ENCODE peak calls at places on chromosomes 5 and 9, in six cellular contexts. One of them, this sample, is unnamed. For H3K27me3 and H3K9me3, the result is how much of the 10 kb centered on the place peaks cover.

GRCh38 chr5:123549256-123549904 is 37.4 kb downstream of the CSNK1G3 start:
- DNase-seq in esophagus squamous epithelium: no peak
- DNase-seq in Panc1: no peak
- DNase-seq in SJSA1: no peak
- DNase-seq in heart right ventricle: no peak
- DNase-seq in stomach: no peak
- DNase-seq in this sample: no peak

GRCh38 chr9:117772960-117773359 is 68.8 kb downstream of the TLR4 start:
- DNase-seq in Panc1: no peak
- DNase-seq in esophagus squamous epithelium: no peak
- DNase-seq in heart right ventricle: no peak
- DNase-seq in SJSA1: peak
- DNase-seq in stomach: no peak
- DNase-seq in this sample: peak

GRCh38 chr9:89810434-89810833 is 205.6 kb downstream of the GADD45G start:
- DNase-seq in SJSA1: no peak
- DNase-seq in stomach: no peak
- DNase-seq in esophagus squamous epithelium: no peak
- DNase-seq in heart right ventricle: no peak
- DNase-seq in Panc1: no peak
- DNase-seq in this sample: peak

GRCh38 chr5:176408590-176408989 is 7.7 kb downstream of the CLTB start:
- DNase-seq in Panc1: no peak
- DNase-seq in SJSA1: no peak
- DNase-seq in heart right ventricle: no peak
- DNase-seq in stomach: no peak
- DNase-seq in esophagus squamous epithelium: no peak
- DNase-seq in this sample: no peak

GRCh38 chr5:59099270-59099994 is 516.6 kb downstream of the RAB3C start:
- DNase-seq in Panc1: peak
- DNase-seq in SJSA1: peak
- DNase-seq in esophagus squamous epithelium: no peak
- DNase-seq in heart right ventricle: no peak
- DNase-seq in stomach: no peak
- DNase-seq in this sample: no peak

GRCh38 chr5:149452007-149452664 is 73.0 kb upstream of the IL17B start:
- DNase-seq in heart right ventricle: peak
- DNase-seq in stomach: peak
- DNase-seq in SJSA1: peak
- DNase-seq in Panc1: no peak
- DNase-seq in esophagus squamous epithelium: no peak
- DNase-seq in this sample: no peak

GRCh38 chr5:64632251-64632650 is 58.1 kb upstream of the SHISAL2B start:
- DNase-seq in SJSA1: no peak
- DNase-seq in esophagus squamous epithelium: no peak
- DNase-seq in stomach: no peak
- DNase-seq in Panc1: no peak
- DNase-seq in heart right ventricle: no peak
- DNase-seq in this sample: no peak

GRCh38 chr5:111774525-111774924 is 17.5 kb upstream of the NREP start:
- DNase-seq in heart right ventricle: no peak
- DNase-seq in SJSA1: peak
- DNase-seq in Panc1: no peak
- DNase-seq in esophagus squamous epithelium: no peak
- DNase-seq in stomach: peak
- DNase-seq in this sample: peak

GRCh38 chr5:127564002-127564769 is 46.7 kb downstream of the PRRC1 start:
- DNase-seq in stomach: peak
- DNase-seq in Panc1: peak
- DNase-seq in esophagus squamous epithelium: no peak
- DNase-seq in heart right ventricle: no peak
- DNase-seq in SJSA1: peak
- DNase-seq in this sample: peak

GRCh38 chr9:88342246-88342645 is 46.0 kb upstream of the SPIN1 start:
- DNase-seq in Panc1: no peak
- DNase-seq in stomach: no peak
- DNase-seq in heart right ventricle: no peak
- DNase-seq in esophagus squamous epithelium: no peak
- DNase-seq in SJSA1: peak
- DNase-seq in this sample: no peak

GRCh38 chr9:125812403-125812802 is 65.2 kb downstream of the PBX3 start:
- DNase-seq in Panc1: no peak
- DNase-seq in SJSA1: no peak
- DNase-seq in stomach: no peak
- DNase-seq in esophagus squamous epithelium: no peak
- DNase-seq in heart right ventricle: no peak
- DNase-seq in this sample: no peak

GRCh38 chr5:27702339-27702820 is 664.0 kb upstream of the CDH9 start:
- DNase-seq in SJSA1: no peak
- DNase-seq in heart right ventricle: no peak
- DNase-seq in esophagus squamous epithelium: no peak
- DNase-seq in Panc1: no peak
- DNase-seq in stomach: no peak
- DNase-seq in this sample: no peak

GRCh38 chr5:168424506-168425298 is 61.6 kb upstream of the RARS1 start:
- DNase-seq in SJSA1: no peak
- DNase-seq in esophagus squamous epithelium: no peak
- DNase-seq in stomach: no peak
- DNase-seq in heart right ventricle: no peak
- DNase-seq in Panc1: no peak
- DNase-seq in this sample: peak

GRCh38 chr9:78235296-78235770 is 542 bp upstream of the CEP78 start:
- DNase-seq in esophagus squamous epithelium: no peak
- DNase-seq in SJSA1: no peak
- DNase-seq in heart right ventricle: no peak
- DNase-seq in Panc1: no peak
- DNase-seq in stomach: no peak
- DNase-seq in this sample: no peak

GRCh38 chr5:99058466-99058865 is 129.7 kb upstream of the CHD1 start:
- DNase-seq in heart right ventricle: no peak
- DNase-seq in Panc1: no peak
- DNase-seq in esophagus squamous epithelium: no peak
- DNase-seq in SJSA1: no peak
- DNase-seq in stomach: no peak
- DNase-seq in this sample: no peak

GRCh38 chr9:127166651-127167524 is 44.5 kb upstream of the ANGPTL2 start:
- DNase-seq in esophagus squamous epithelium: no peak
- DNase-seq in heart right ventricle: no peak
- DNase-seq in SJSA1: no peak
- DNase-seq in stomach: peak
- DNase-seq in Panc1: no peak
- DNase-seq in this sample: peak

GRCh38 chr5:74116266-74116665 is 490.3 kb downstream of the ARHGEF28 start:
- DNase-seq in Panc1: no peak
- DNase-seq in stomach: no peak
- DNase-seq in heart right ventricle: no peak
- DNase-seq in SJSA1: no peak
- DNase-seq in esophagus squamous epithelium: no peak
- DNase-seq in this sample: no peak

GRCh38 chr9:127612993-127613954 is 1.2 kb downstream of the STXBP1 start:
- DNase-seq in stomach: peak
- DNase-seq in SJSA1: peak
- DNase-seq in esophagus squamous epithelium: no peak
- DNase-seq in heart right ventricle: peak
- DNase-seq in Panc1: no peak
- DNase-seq in this sample: peak

DNA sequence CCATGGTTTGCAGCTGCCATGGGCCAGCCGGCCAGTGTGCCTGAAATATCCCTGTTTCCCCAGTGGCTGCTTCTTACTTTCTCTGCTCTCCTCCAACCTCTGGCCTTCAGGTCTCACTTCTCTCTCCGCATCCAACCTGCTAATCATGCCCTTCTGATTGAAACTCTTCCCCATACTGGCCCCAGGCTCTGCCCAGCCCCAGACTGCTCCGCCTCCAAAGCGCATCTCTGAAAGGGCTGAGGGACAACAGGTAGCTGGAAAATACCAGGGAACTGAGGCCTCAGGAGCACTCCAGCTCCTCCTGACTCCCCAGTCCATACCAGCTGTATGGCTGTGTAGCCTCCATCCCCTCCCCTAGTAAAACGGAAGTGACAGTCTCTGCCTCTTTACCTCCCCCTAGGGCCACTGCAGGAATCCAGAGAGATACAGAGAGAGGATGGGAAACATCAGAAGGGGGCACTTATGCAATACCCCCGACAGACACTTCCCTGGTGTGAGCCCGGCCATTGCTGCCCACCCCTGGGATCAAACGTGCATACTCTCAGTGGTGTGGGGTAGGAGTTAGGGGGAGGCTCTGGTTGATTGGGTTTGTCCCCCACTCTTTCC is 34.2 kb downstream of the PAX5 start:
- DNase-seq in Panc1: no peak
- DNase-seq in SJSA1: no peak
- DNase-seq in heart right ventricle: no peak
- DNase-seq in esophagus squamous epithelium: no peak
- DNase-seq in stomach: no peak
- DNase-seq in this sample: no peak
- H3K27me3 ChIP-seq in Panc1: under half
- H3K27me3 ChIP-seq in SJSA1: under half
- H3K27me3 ChIP-seq in heart right ventricle: half or more
- H3K27me3 ChIP-seq in esophagus squamous epithelium: under half
- H3K27me3 ChIP-seq in stomach: under half
- H3K27me3 ChIP-seq in this sample: under half

GRCh38 chr9:36398745-36399144 is 1.3 kb downstream of the RNF38 start:
- DNase-seq in SJSA1: no peak
- DNase-seq in stomach: no peak
- DNase-seq in heart right ventricle: no peak
- DNase-seq in esophagus squamous epithelium: no peak
- DNase-seq in Panc1: no peak
- DNase-seq in this sample: no peak
- H3K4me3 ChIP-seq in SJSA1: no peak
- H3K4me3 ChIP-seq in stomach: no peak
- H3K4me3 ChIP-seq in heart right ventricle: no peak
- H3K4me3 ChIP-seq in esophagus squamous epithelium: peak
- H3K4me3 ChIP-seq in Panc1: peak
- H3K4me3 ChIP-seq in this sample: peak

GRCh38 chr5:134979416-134979815 is 11.7 kb downstream of the CATSPER3 start:
- DNase-seq in heart right ventricle: no peak
- DNase-seq in Panc1: no peak
- DNase-seq in stomach: no peak
- DNase-seq in esophagus squamous epithelium: no peak
- DNase-seq in SJSA1: no peak
- DNase-seq in this sample: no peak

GRCh38 chr5:134976841-134977240 is 9.1 kb downstream of the CATSPER3 start:
- DNase-seq in esophagus squamous epithelium: no peak
- DNase-seq in stomach: no peak
- DNase-seq in heart right ventricle: no peak
- DNase-seq in Panc1: no peak
- DNase-seq in SJSA1: no peak
- DNase-seq in this sample: no peak

GRCh38 chr5:134982230-134982629 is 14.5 kb downstream of the CATSPER3 start:
- DNase-seq in stomach: no peak
- DNase-seq in heart right ventricle: no peak
- DNase-seq in esophagus squamous epithelium: no peak
- DNase-seq in SJSA1: no peak
- DNase-seq in Panc1: no peak
- DNase-seq in this sample: no peak
- H3K9me3 ChIP-seq in stomach: under half
- H3K9me3 ChIP-seq in heart right ventricle: under half
- H3K9me3 ChIP-seq in esophagus squamous epithelium: under half
- H3K9me3 ChIP-seq in SJSA1: under half
- H3K9me3 ChIP-seq in Panc1: under half
- H3K9me3 ChIP-seq in this sample: half or more

DNA sequence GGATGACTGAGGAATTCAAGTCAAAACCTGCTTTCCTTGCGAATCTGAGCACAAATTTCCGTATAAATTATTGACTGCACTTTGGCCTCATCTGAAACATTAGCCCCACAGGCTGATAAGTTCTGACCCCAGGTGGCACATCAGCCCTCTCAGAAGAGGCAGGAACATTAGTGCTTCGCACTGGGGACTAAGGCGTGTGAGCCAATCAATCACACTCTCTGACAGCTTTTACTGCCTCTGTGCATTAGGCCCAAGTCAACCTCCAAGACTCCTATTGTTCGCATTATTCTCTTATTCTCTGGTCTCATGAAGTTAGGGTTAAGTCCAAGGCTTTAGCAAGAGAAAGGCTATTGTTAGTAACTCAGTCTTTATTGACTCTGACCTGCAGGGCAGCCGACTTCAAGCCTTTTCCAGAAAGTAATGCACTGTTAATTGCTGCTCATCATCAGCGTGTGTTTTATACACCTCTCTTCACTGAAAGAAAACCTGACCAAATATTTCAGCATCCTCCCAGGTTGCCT is 84.1 kb downstream of the ZNF608 start:
- DNase-seq in esophagus squamous epithelium: no peak
- DNase-seq in heart right ventricle: no peak
- DNase-seq in stomach: no peak
- DNase-seq in Panc1: no peak
- DNase-seq in SJSA1: no peak
- DNase-seq in this sample: no peak
- H3K27me3 ChIP-seq in esophagus squamous epithelium: under half
- H3K27me3 ChIP-seq in heart right ventricle: under half
- H3K27me3 ChIP-seq in stomach: under half
- H3K27me3 ChIP-seq in Panc1: under half
- H3K27me3 ChIP-seq in SJSA1: under half
- H3K27me3 ChIP-seq in this sample: under half

DNA sequence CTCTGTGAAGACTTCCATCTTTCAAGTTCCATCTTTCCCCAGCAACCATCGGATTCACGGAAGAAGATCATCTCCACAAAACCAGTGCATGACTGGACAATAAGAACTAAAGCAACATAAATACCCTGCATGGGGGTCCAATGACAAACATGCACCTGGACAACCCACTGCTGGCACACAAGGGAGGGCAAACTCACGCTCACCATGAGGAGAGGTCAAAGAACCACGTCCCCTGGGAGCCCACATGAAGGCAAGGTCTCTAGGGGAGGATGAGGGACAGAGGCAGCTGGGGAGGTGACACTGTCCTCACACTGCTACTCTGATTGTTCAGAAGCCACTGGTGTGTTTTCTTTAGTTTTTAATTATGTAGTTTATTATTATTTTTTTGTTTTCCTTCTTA is 190.8 kb downstream of the MED10 start:
- DNase-seq in stomach: no peak
- DNase-seq in SJSA1: no peak
- DNase-seq in esophagus squamous epithelium: no peak
- DNase-seq in Panc1: no peak
- DNase-seq in heart right ventricle: no peak
- DNase-seq in this sample: no peak
- H3K4me3 ChIP-seq in stomach: no peak
- H3K4me3 ChIP-seq in SJSA1: no peak
- H3K4me3 ChIP-seq in esophagus squamous epithelium: no peak
- H3K4me3 ChIP-seq in Panc1: no peak
- H3K4me3 ChIP-seq in heart right ventricle: no peak
- H3K4me3 ChIP-seq in this sample: no peak

DNA sequence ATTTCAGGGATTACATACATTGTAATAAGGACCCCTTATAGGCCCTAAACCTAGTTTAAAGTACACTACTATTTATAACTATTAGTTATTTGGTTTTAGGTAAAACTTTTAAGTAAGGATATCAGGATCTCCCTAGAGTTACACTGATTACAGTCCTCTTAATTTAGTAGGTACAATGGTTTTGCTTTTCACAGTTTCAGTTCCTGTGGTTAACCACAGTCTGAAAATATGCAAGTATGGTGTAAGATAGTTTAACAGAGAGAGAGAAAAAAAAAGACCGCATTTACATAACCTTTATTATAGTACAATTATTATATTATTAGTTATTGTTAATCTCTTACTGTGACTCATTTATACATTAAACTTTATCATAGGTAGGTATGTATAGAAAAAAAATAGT is 725.3 kb upstream of the PTPRD start:
- DNase-seq in SJSA1: no peak
- DNase-seq in esophagus squamous epithelium: no peak
- DNase-seq in heart right ventricle: no peak
- DNase-seq in stomach: no peak
- DNase-seq in Panc1: no peak
- DNase-seq in this sample: no peak
- H3K9me3 ChIP-seq in SJSA1: under half
- H3K9me3 ChIP-seq in esophagus squamous epithelium: under half
- H3K9me3 ChIP-seq in heart right ventricle: under half
- H3K9me3 ChIP-seq in stomach: under half
- H3K9me3 ChIP-seq in Panc1: under half
- H3K9me3 ChIP-seq in this sample: under half

GRCh38 chr9:36750630-36751029 is 177.9 kb downstream of the MELK start:
- DNase-seq in esophagus squamous epithelium: no peak
- DNase-seq in Panc1: no peak
- DNase-seq in heart right ventricle: no peak
- DNase-seq in SJSA1: no peak
- DNase-seq in stomach: no peak
- DNase-seq in this sample: no peak
- H3K27me3 ChIP-seq in esophagus squamous epithelium: under half
- H3K27me3 ChIP-seq in Panc1: half or more
- H3K27me3 ChIP-seq in heart right ventricle: half or more
- H3K27me3 ChIP-seq in SJSA1: under half
- H3K27me3 ChIP-seq in stomach: under half
- H3K27me3 ChIP-seq in this sample: half or more

This sample was measured in MG63.